ENCODE peak calls at places on chromosomes 12 and 14, in eight cellular contexts. G, E, N, M, C, Q, L and J are unnamed samples.

GRCh38 chr14:64465856-64466554 is 706 bp downstream of the AKAP5 start:
- DNase-seq in G (peak; percentile 61), E (peak; percentile 35), N (no peak), M (peak; percentile 48), C (no peak), Q (no peak), L (peak; percentile 29), J (no peak)

GRCh38 chr12:22981711-22982110 is 356.7 kb downstream of the ETNK1 start:
- DNase-seq in G (peak; percentile 38), E (no peak), N (no peak), M (no peak), C (no peak), Q (no peak), L (no peak), J (no peak)

GRCh38 chr14:31884776-31885379 is 192.2 kb upstream of the ARHGAP5 start:
- DNase-seq in G (peak; percentile 60), E (no peak), N (no peak), M (no peak), C (no peak), Q (no peak), L (no peak), J (no peak)

GRCh38 chr12:118053071-118053985 is 7.7 kb downstream of the WSB2 start:
- DNase-seq in G (peak; percentile 51), E (no peak), N (no peak), M (no peak), C (no peak), Q (no peak), L (no peak), J (no peak)

GRCh38 chr14:71952381-71953363 is 20.4 kb downstream of the RGS6 start:
- DNase-seq in G (no peak), E (no peak), N (no peak), M (no peak), C (no peak), Q (no peak), L (no peak), J (no peak)

GRCh38 chr12:75747572-75747995 is 236.2 kb upstream of the KRR1 start:
- DNase-seq in G (peak; percentile 92), E (no peak), N (no peak), M (no peak), C (no peak), Q (no peak), L (no peak), J (no peak)

GRCh38 chr12:113678222-113678621 is 206.6 kb upstream of the LHX5 start:
- DNase-seq in G (no peak), E (no peak), N (no peak), M (no peak), C (no peak), Q (no peak), L (no peak), J (no peak)

GRCh38 chr12:126219654-126220279 is 1154.5 kb downstream of the AACS start:
- DNase-seq in G (no peak), E (no peak), N (no peak), M (no peak), C (no peak), Q (no peak), L (no peak), J (no peak)

GRCh38 chr12:86613306-86613705 is 357.1 kb upstream of the MGAT4C start:
- DNase-seq in G (no peak), E (no peak), N (no peak), M (no peak), C (no peak), Q (no peak), L (no peak), J (no peak)

GRCh38 chr14:50532502-50533313 is at the start of gene MAP4K5:
- DNase-seq in G (peak; percentile 89), E (peak; percentile 79), N (peak; percentile 93), M (peak; percentile 91), C (peak; percentile 40), Q (peak; percentile 93), L (peak; percentile 93), J (peak; percentile 86)

GRCh38 chr12:87150969-87151662 is 878.1 kb downstream of the C12orf50 start:
- DNase-seq in G (no peak), E (no peak), N (no peak), M (no peak), C (peak; percentile 4), Q (no peak), L (no peak), J (no peak)

GRCh38 chr12:19165446-19165845 is 35.9 kb downstream of the PLEKHA5 start:
- DNase-seq in G (no peak), E (no peak), N (no peak), M (no peak), C (no peak), Q (no peak), L (no peak), J (no peak)

GRCh38 chr14:72479471-72479931 is 414.4 kb downstream of the DPF3 start:
- DNase-seq in G (peak; percentile 4), E (no peak), N (no peak), M (no peak), C (peak; percentile 75), Q (no peak), L (no peak), J (no peak)

GRCh38 chr14:32683679-32684078 is 255.0 kb upstream of the NPAS3 start:
- DNase-seq in G (no peak), E (no peak), N (no peak), M (no peak), C (no peak), Q (no peak), L (no peak), J (no peak)

GRCh38 chr12:57888407-57889157 is 42.1 kb upstream of the CTDSP2 start:
- DNase-seq in G (peak; percentile 76), E (no peak), N (peak; percentile 58), M (no peak), C (no peak), Q (peak; percentile 61), L (peak; percentile 54), J (no peak)

GRCh38 chr14:97380539-97380941 is 583.4 kb downstream of the VRK1 start:
- DNase-seq in G (no peak), E (no peak), N (no peak), M (no peak), C (no peak), Q (no peak), L (no peak), J (no peak)

GRCh38 chr14:58362798-58363412 is 32.8 kb upstream of the TOMM20L start:
- DNase-seq in G (peak; percentile 17), E (no peak), N (no peak), M (no peak), C (no peak), Q (no peak), L (no peak), J (no peak)

GRCh38 chr12:52038447-52038846 is 12.8 kb upstream of the NR4A1 start:
- DNase-seq in G (peak; percentile 48), E (no peak), N (no peak), M (no peak), C (no peak), Q (no peak), L (no peak), J (no peak)

GRCh38 chr12:52033506-52034258 is 17.6 kb upstream of the NR4A1 start:
- DNase-seq in G (no peak), E (no peak), N (no peak), M (no peak), C (no peak), Q (no peak), L (no peak), J (no peak)

GRCh38 chr12:52035926-52036325 is 15.3 kb upstream of the NR4A1 start:
- DNase-seq in G (no peak), E (no peak), N (no peak), M (no peak), C (no peak), Q (no peak), L (no peak), J (no peak)

GRCh38 chr12:52037248-52037861 is 13.9 kb upstream of the NR4A1 start:
- DNase-seq in G (peak; percentile 46), E (no peak), N (peak; percentile 71), M (peak; percentile 88), C (no peak), Q (peak; percentile 54), L (peak; percentile 64), J (no peak)

GRCh38 chr12:52036587-52037171 is 14.6 kb upstream of the NR4A1 start:
- DNase-seq in G (peak; percentile 75), E (peak; percentile 82), N (peak; percentile 93), M (peak; percentile 94), C (no peak), Q (peak; percentile 94), L (peak; percentile 94), J (peak; percentile 65)
- TF ChIP-seq POLR2A in G (peak; percentile 72), E (no peak), N (peak; percentile 11), M (peak; percentile 68), C (peak; percentile 20), Q (no peak), L (no peak), J (no peak)

GRCh38 chr12:53098354-53098981 is 1.0 kb downstream of the IGFBP6 start:
- DNase-seq in G (peak; percentile 82), E (peak; percentile 55), N (peak; percentile 68), M (peak; percentile 73), C (no peak), Q (peak; percentile 24), L (no peak), J (no peak)
- TF ChIP-seq POLR2A in G (no peak), E (no peak), N (no peak), M (peak; percentile 8), C (no peak), Q (no peak), L (no peak), J (no peak)

GRCh38 chr14:99393059-99393655 is 87.5 kb downstream of the SETD3 start:
- DNase-seq in G (peak; percentile 31), E (no peak), N (no peak), M (no peak), C (no peak), Q (peak; percentile 61), L (peak; percentile 41), J (no peak)

GRCh38 chr14:99389171-99389826 is 91.4 kb downstream of the SETD3 start:
- DNase-seq in G (peak; percentile 10), E (no peak), N (no peak), M (no peak), C (no peak), Q (peak; percentile 75), L (peak; percentile 67), J (peak; percentile 61)

GRCh38 chr14:99394602-99395001 is 86.1 kb downstream of the SETD3 start:
- DNase-seq in G (no peak), E (no peak), N (no peak), M (no peak), C (no peak), Q (no peak), L (no peak), J (no peak)

GRCh38 chr14:99388286-99388685 is 92.4 kb downstream of the SETD3 start:
- DNase-seq in G (no peak), E (no peak), N (no peak), M (no peak), C (no peak), Q (no peak), L (no peak), J (no peak)

DNA sequence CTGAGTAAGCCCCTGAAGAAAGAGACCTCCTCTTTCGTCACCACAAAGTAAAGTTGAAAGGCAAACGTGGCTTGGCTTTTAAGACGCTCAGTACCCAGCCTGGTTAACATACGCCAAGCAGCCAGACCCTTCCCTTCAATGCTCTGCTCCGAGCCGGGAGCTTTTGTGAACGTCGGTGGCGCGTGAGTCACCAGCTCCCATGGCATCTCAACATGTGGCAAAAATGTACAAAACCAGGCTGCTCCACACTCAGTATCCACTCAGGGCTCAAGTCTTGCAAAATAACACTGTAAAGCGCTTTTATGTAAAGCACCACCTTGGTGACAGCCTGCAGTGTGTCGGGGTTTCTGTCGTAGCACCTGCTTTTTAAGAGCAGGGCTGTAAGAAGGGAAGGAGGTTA is 89.0 kb downstream of the SETD3 start:
- DNase-seq in G (peak; percentile 44), E (no peak), N (no peak), M (no peak), C (no peak), Q (no peak), L (no peak), J (no peak)
- TF ChIP-seq POLR2A in G (no peak), E (no peak), N (no peak), M (no peak), C (no peak), Q (no peak), L (no peak), J (no peak)

GRCh38 chr12:120460157-120460556 is 9.4 kb downstream of the SRSF9 start:
- DNase-seq in G (no peak), E (no peak), N (no peak), M (no peak), C (no peak), Q (no peak), L (no peak), J (no peak)
- TF ChIP-seq POLR2A in G (no peak), E (no peak), N (no peak), M (no peak), C (no peak), Q (no peak), L (no peak), J (no peak)